ENCODE peak calls at places on chromosomes 13 and 19, in six cellular contexts. F is CD8-positive, alpha-beta T cell; Y is neural crest cell; J is cardiac fibroblast; A is PC-3; R is heart left ventricle. N is an unnamed sample.

GRCh38 chr19:33301011-33301899 is 1.1 kb downstream of the CEBPA start:
- DNase-seq in F (no peak), Y (no peak), J (no peak), A (no peak), R (no peak), N (no peak)

GRCh38 chr13:61777281-61777680 is 361.6 kb upstream of the PCDH20 start:
- DNase-seq in F (no peak), Y (no peak), J (peak; percentile 34), A (no peak), R (no peak), N (peak; percentile 84)

GRCh38 chr13:20400774-20401173 is 124.9 kb downstream of the CRYL1 start:
- DNase-seq in F (no peak), Y (no peak), J (peak; percentile 39), A (peak; percentile 78), R (no peak), N (no peak)

GRCh38 chr19:17526922-17527321 is 15.5 kb downstream of the PGLS start:
- DNase-seq in F (no peak), Y (no peak), J (no peak), A (no peak), R (no peak), N (no peak)

GRCh38 chr19:40228371-40228770 is 1.9 kb upstream of the CCNP start:
- DNase-seq in F (no peak), Y (no peak), J (no peak), A (no peak), R (no peak), N (no peak)

GRCh38 chr19:1173160-1173844 is 766 bp downstream of the SBNO2 start:
- DNase-seq in F (no peak), Y (no peak), J (no peak), A (no peak), R (no peak), N (peak; percentile 50)

GRCh38 chr13:111398715-111399299 is 78.4 kb downstream of the TEX29 start:
- DNase-seq in F (no peak), Y (no peak), J (no peak), A (no peak), R (no peak), N (no peak)

GRCh38 chr13:44437356-44438233 is 64.0 kb downstream of the SERP2 start:
- DNase-seq in F (no peak), Y (no peak), J (peak; percentile 63), A (peak; percentile 75), R (no peak), N (peak; percentile 72)

GRCh38 chr19:14116918-14117578 is 514 bp downstream of the PRKACA start:
- DNase-seq in F (no peak), Y (no peak), J (no peak), A (no peak), R (peak; percentile 54), N (no peak)

GRCh38 chr19:53008061-53008778 is 5.5 kb upstream of the ERVV-1 start:
- DNase-seq in F (no peak), Y (no peak), J (no peak), A (no peak), R (no peak), N (no peak)

GRCh38 chr19:53002479-53002878 is 11.2 kb upstream of the ERVV-1 start:
- DNase-seq in F (no peak), Y (no peak), J (no peak), A (no peak), R (no peak), N (no peak)

GRCh38 chr19:53007200-53008054 is 6.3 kb upstream of the ERVV-1 start:
- DNase-seq in F (no peak), Y (no peak), J (no peak), A (no peak), R (no peak), N (no peak)

DNA sequence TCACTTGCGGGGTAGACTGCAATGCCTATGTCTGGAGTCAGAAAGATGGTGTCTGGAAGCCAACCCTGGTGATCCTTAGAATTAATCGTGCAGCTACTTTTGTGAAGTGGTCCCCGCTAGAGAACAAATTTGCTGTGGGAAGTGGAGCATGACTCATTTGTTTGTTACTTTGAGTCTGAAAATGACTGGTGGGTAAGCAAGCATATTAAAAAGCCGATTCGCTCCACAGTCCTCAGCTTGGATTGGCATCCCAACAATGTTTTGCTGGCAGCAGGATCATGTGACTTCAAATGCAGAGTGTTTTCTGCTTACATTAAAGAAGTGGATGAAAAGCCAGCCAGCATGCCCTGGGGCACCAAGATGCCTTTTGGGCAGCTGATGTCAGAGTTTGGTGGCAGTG is 9.5 kb upstream of the ERVV-1 start:
- DNase-seq in F (no peak), Y (no peak), J (no peak), A (no peak), R (no peak), N (no peak)
- TF ChIP-seq CTCF in F (no peak), Y (no peak), J (no peak), A (no peak), R (no peak), N (no peak)

DNA sequence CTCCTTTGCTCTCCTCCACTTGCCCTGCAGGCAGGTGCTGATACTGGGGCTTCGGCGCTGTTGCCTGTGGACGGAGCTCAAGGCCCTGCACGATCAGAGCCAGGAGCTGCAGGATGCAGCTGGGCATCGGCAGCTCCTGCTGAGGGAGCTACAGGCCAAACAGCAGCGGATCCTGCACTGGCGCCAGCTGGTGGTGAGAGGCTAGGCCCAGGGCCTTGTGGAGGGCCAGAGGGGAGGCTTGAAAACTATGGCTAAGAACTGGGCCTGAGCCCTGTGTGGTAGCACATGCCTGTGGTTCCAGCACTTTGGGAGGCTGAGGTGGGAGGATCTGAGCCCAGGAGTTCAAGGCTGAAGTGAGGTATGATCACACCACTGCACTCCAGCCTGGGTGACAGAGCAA is 6.3 kb downstream of the HAUS5 start:
- DNase-seq in F (no peak), Y (no peak), J (no peak), A (no peak), R (no peak), N (no peak)
- TF ChIP-seq CTCF in F (no peak), Y (no peak), J (no peak), A (peak; percentile 10), R (no peak), N (no peak)

GRCh38 chr13:95593462-95593861 is 40.9 kb downstream of the CLDN10 start:
- DNase-seq in F (no peak), Y (no peak), J (no peak), A (no peak), R (no peak), N (no peak)
- TF ChIP-seq CTCF in F (no peak), Y (no peak), J (no peak), A (no peak), R (no peak), N (no peak)

DNA sequence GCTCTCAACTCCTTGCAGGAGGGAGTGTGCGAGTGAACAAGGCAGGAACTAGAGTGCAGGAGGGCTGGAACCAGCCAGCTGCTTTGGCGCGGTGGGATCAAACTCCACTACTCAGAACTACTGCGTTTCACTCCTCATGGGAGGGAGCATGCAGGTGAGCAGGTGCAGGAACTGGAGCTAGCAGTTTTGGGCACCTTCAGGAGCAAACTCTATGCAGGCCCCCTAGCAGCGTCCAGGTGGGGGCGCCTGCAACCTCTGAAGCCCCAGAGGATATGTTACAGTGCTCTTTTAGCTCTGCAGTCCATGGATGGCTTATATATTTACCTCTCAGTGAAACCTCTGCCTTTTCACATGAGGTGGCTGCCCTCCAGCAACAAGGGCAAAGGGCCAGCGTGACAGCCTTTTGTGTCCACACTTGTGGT is 1303.4 kb downstream of the PCDH9 start:
- DNase-seq in F (no peak), Y (no peak), J (peak; percentile 39), A (peak; percentile 85), R (peak; percentile 41), N (no peak)
- TF ChIP-seq CTCF in F (no peak), Y (peak; percentile 39), J (peak; percentile 29), A (peak; percentile 69), R (no peak), N (no peak)